ENCODE peak calls at places on chromosomes 16 and 17, in four cellular contexts. N is amygdala; A is stimulated activated CD4-positive, alpha-beta T cell treated with anti-CD3 and anti-CD28 coated beads, Interleukin-1b, Interleukin-23, amount 100 ng/mL, for 24 hours; X is NCI-H226. B is an unnamed sample.

GRCh38 chr16:17724242-17724898 is 253.6 kb upstream of the XYLT1 start:
- DNase-seq in N (no peak), A (no peak), X (no peak), B (no peak)

GRCh38 chr16:83772806-83773205 is 35.0 kb upstream of the HSBP1 start:
- DNase-seq in N (no peak), A (no peak), X (no peak), B (peak; percentile 49)

GRCh38 chr17:54891176-54891821 is 9.4 kb upstream of the TOM1L1 start:
- DNase-seq in N (no peak), A (no peak), X (peak; percentile 50), B (no peak)

GRCh38 chr16:88809068-88809675 is 2.6 kb downstream of the APRT start:
- DNase-seq in N (no peak), A (no peak), X (no peak), B (no peak)

GRCh38 chr16:72468582-72468981 is 296.6 kb upstream of the PMFBP1 start:
- DNase-seq in N (no peak), A (no peak), X (peak; percentile 56), B (no peak)

GRCh38 chr17:40179923-40180659 is 2.8 kb downstream of the RAPGEFL1 start:
- DNase-seq in N (no peak), A (no peak), X (peak; percentile 90), B (no peak)

GRCh38 chr16:18013863-18014262 is 322.7 kb downstream of the NPIPA8 start:
- DNase-seq in N (no peak), A (no peak), X (no peak), B (no peak)

GRCh38 chr16:7397901-7398300 is 65.3 kb downstream of the RBFOX1 start:
- DNase-seq in N (no peak), A (no peak), X (peak; percentile 83), B (no peak)

GRCh38 chr17:50101346-50102163 is 6.4 kb downstream of the PDK2 start:
- DNase-seq in N (no peak), A (no peak), X (peak; percentile 50), B (no peak)

GRCh38 chr17:45009676-45010467 is 41.6 kb downstream of the DCAKD start:
- DNase-seq in N (no peak), A (no peak), X (no peak), B (no peak)

GRCh38 chr17:69908599-69909368 is 166.2 kb upstream of the KCNJ16 start:
- DNase-seq in N (no peak), A (no peak), X (no peak), B (no peak)

GRCh38 chr17:75524971-75525805 is at the start of gene LLGL2:
- DNase-seq in N (no peak), A (peak; percentile 54), X (peak; percentile 76), B (peak; percentile 25)

GRCh38 chr17:55265434-55266021 is 768 bp downstream of the HLF start:
- DNase-seq in N (no peak), A (no peak), X (no peak), B (no peak)

GRCh38 chr17:75619506-75620431 is 13.5 kb upstream of the SMIM5 start:
- DNase-seq in N (no peak), A (no peak), X (peak; percentile 24), B (peak; percentile 14)

GRCh38 chr17:546456-546855 is 168.2 kb downstream of the VPS53 start:
- DNase-seq in N (no peak), A (no peak), X (no peak), B (no peak)

GRCh38 chr16:86195863-86196630 is 297.1 kb downstream of the IRF8 start:
- DNase-seq in N (no peak), A (no peak), X (no peak), B (no peak)

GRCh38 chr17:7846765-7847661 is 7.9 kb upstream of the TMEM88 start:
- DNase-seq in N (no peak), A (no peak), X (no peak), B (no peak)

GRCh38 chr16:27355610-27356009 is 41.8 kb downstream of the IL4R start:
- DNase-seq in N (no peak), A (no peak), X (peak; percentile 14), B (no peak)

GRCh38 chr17:7403043-7403901 is 625 bp downstream of the TMEM256 start:
- DNase-seq in N (no peak), A (no peak), X (no peak), B (peak; percentile 61)

GRCh38 chr17:63998721-63999679 is 849 bp downstream of the PRR29 start:
- DNase-seq in N (no peak), A (no peak), X (no peak), B (no peak)

GRCh38 chr17:49482144-49482817 is 12.8 kb upstream of the NGFR start:
- DNase-seq in N (no peak), A (no peak), X (no peak), B (no peak)

GRCh38 chr16:14003119-14003570 is 68.0 kb upstream of the MRTFB start:
- DNase-seq in N (peak; percentile 36), A (no peak), X (peak; percentile 9), B (peak; percentile 34)